ENCODE peak calls at places on chromosomes 12 and 14, in seven cellular contexts. L, T, F, J, C, M and Q are unnamed samples.

GRCh38 chr12:51528852-51529545 is 62.0 kb upstream of the SCN8A start:
- DNase-seq in L (no peak), T (no peak), F (no peak), J (no peak), C (no peak), M (no peak), Q (no peak)

GRCh38 chr12:3712209-3712992 is 40.5 kb downstream of the CRACR2A start:
- DNase-seq in L (no peak), T (no peak), F (no peak), J (no peak), C (no peak), M (no peak), Q (no peak)

GRCh38 chr14:104820669-104821228 is 19.8 kb downstream of the ZBTB42 start:
- DNase-seq in L (peak; percentile 92), T (peak; percentile 49), F (no peak), J (peak; percentile 18), C (peak; percentile 81), M (no peak), Q (peak; percentile 92)

GRCh38 chr12:108657130-108657745 is 23.5 kb upstream of the SELPLG start:
- DNase-seq in L (no peak), T (no peak), F (no peak), J (no peak), C (peak; percentile 74), M (no peak), Q (no peak)

GRCh38 chr12:29578070-29578469 is 80.6 kb upstream of the OVCH1 start:
- DNase-seq in L (no peak), T (no peak), F (no peak), J (no peak), C (no peak), M (no peak), Q (no peak)

GRCh38 chr12:47360771-47361388 is 281.1 kb upstream of the AMIGO2 start:
- DNase-seq in L (no peak), T (no peak), F (no peak), J (peak; percentile 69), C (no peak), M (no peak), Q (no peak)

GRCh38 chr14:100896369-100897060 is 7.0 kb downstream of the RTL1 start:
- DNase-seq in L (peak; percentile 42), T (no peak), F (no peak), J (no peak), C (no peak), M (no peak), Q (no peak)

GRCh38 chr12:65740873-65741600 is 83.2 kb upstream of the HMGA2 start:
- DNase-seq in L (peak; percentile 61), T (no peak), F (no peak), J (peak; percentile 72), C (peak; percentile 69), M (no peak), Q (no peak)

GRCh38 chr12:117022465-117022864 is 76.8 kb downstream of the TESC start:
- DNase-seq in L (no peak), T (no peak), F (no peak), J (no peak), C (no peak), M (no peak), Q (no peak)

GRCh38 chr12:132357623-132358186 is 28.3 kb upstream of the GALNT9 start:
- DNase-seq in L (no peak), T (no peak), F (no peak), J (no peak), C (no peak), M (no peak), Q (no peak)

GRCh38 chr12:118773956-118774723 is 207.2 kb upstream of the SRRM4 start:
- DNase-seq in L (peak; percentile 81), T (peak; percentile 82), F (no peak), J (no peak), C (no peak), M (no peak), Q (no peak)

GRCh38 chr12:121536058-121536928 is 44.5 kb downstream of the KDM2B start:
- DNase-seq in L (peak; percentile 94), T (no peak), F (no peak), J (peak; percentile 75), C (no peak), M (no peak), Q (peak; percentile 44)

GRCh38 chr12:121537814-121538698 is 42.8 kb downstream of the KDM2B start:
- DNase-seq in L (peak; percentile 79), T (no peak), F (no peak), J (no peak), C (no peak), M (no peak), Q (peak; percentile 48)

GRCh38 chr12:121539908-121540307 is 40.9 kb downstream of the KDM2B start:
- DNase-seq in L (no peak), T (no peak), F (no peak), J (no peak), C (no peak), M (no peak), Q (no peak)

GRCh38 chr12:121536929-121537813 is 43.7 kb downstream of the KDM2B start:
- DNase-seq in L (peak; percentile 88), T (no peak), F (peak; percentile 82), J (peak; percentile 60), C (peak; percentile 76), M (no peak), Q (peak; percentile 84)

GRCh38 chr12:121538699-121539061 is 42.1 kb downstream of the KDM2B start:
- DNase-seq in L (no peak), T (no peak), F (no peak), J (no peak), C (peak; percentile 75), M (peak; percentile 75), Q (peak; percentile 37)
- TF ChIP-seq JUND in L (no peak), T (no peak), F (no peak), J (no peak), C (no peak), M (no peak), Q (no peak)

GRCh38 chr14:90678420-90678819 is 137.8 kb downstream of the TTC7B start:
- DNase-seq in L (no peak), T (no peak), F (no peak), J (no peak), C (no peak), M (no peak), Q (no peak)

GRCh38 chr14:90678846-90679362 is 137.3 kb downstream of the TTC7B start:
- DNase-seq in L (no peak), T (no peak), F (no peak), J (no peak), C (no peak), M (no peak), Q (no peak)

GRCh38 chr14:90676859-90677258 is 139.4 kb downstream of the TTC7B start:
- DNase-seq in L (no peak), T (no peak), F (no peak), J (no peak), C (no peak), M (no peak), Q (no peak)

GRCh38 chr14:90676356-90676755 is 139.9 kb downstream of the TTC7B start:
- DNase-seq in L (no peak), T (no peak), F (no peak), J (no peak), C (no peak), M (no peak), Q (no peak)

DNA sequence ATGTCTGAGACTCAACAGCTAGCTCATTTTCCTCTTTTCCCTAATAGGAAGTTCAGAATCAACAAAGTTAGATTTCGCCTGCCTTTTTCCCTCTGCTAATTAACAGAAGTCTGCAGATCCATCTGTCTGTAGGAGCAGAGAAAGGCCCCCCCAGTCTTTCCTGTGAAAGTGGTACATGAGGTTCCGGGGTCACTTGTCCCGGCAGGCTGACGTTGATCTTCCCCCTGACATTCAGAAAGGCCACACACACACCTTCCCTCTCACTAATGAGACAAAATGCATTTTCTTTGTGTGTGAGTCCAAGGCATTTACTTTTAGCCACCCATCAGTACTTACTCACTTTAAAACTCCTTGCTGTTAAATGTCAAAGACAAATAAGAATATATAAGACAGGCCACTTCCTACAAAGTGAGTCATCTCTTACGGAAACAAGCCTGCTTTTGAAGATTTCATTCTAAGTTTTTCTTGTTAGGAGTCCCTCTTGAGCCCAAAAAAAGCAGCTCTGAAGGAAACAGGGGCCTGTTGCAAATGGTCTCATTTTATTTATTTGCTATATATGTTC is 138.7 kb downstream of the TTC7B start:
- DNase-seq in L (no peak), T (no peak), F (no peak), J (no peak), C (no peak), M (no peak), Q (no peak)
- TF ChIP-seq JUND in L (peak; percentile 95), T (no peak), F (no peak), J (no peak), C (no peak), M (no peak), Q (no peak)

DNA sequence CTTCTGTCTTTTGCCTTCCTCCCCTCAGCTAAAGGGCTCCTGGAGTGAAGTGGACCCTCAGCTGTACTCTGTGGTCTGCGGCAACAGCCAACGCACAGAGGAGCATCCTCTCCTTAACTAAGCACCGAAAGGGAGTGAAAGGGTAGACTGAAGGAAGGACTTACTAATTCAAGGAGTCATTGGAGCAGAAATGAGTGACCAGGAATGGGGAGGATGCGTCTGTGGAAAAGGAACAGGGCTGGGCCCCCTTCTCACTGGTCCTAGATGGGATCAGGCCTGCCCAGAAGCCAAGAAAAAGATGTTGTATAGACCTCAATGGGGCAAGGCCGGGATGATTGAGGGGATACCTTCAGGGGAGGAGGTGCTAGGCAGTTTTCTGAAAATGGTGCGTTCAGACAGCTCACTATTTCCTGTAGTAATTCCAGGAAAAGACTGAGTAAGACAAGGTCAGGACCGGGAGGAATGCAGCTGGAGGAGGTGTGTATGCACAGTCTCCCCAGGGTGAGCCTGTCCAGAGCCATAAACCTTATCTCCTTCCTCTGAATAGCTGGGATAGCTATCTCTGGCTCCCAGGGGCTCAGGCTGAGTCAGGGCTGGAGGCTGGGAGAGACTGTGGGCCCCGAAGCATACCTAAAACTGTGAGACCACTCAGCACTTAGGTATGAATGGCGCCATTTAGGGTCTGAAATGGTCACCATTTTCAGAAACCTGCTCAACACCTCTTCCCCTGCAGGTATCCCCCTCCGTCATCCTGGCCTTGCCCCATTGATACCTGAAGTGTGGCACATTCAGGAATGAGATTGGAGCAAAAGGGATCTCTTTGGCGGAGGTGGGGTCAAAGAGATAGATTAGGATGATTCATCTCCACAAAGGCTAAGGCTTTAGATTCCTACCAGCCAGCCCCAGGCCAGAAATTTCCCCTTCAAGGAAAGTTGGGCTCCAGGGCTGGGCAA is 20.2 kb upstream of the KRT8 start:
- DNase-seq in L (no peak), T (no peak), F (no peak), J (peak; percentile 92), C (peak; percentile 76), M (peak; percentile 90), Q (peak; percentile 65)
- TF ChIP-seq JUND in L (peak; percentile 79), T (no peak), F (no peak), J (peak; percentile 92), C (no peak), M (no peak), Q (peak; percentile 55)

DNA sequence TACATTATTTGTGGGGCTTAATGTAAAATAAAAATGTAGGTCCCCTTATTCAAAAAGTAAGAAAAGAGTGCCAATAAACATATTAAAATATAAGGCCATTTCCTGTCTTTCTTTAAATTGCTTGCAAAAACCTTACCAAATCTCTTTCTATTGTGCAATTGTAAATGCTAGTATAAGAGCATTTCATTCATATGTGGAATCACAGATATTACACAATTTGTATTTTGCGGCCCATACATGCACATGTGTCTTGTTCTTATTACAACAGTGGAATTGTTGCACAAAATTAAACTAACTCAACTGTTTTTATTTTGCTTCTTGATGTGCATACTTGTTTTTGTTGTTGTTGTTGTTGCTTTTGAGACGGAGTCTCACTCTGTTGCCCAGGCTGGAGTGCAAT is 20.1 kb upstream of the CRADD start:
- DNase-seq in L (no peak), T (no peak), F (no peak), J (no peak), C (no peak), M (no peak), Q (no peak)
- TF ChIP-seq JUND in L (no peak), T (no peak), F (no peak), J (no peak), C (no peak), M (no peak), Q (no peak)